ENCODE peak calls at places on chromosomes 5 and 9, in four cellular contexts. J is mammary epithelial cell, I is left ventricle myocardium inferior, L is PC-3. H is an unnamed sample.

GRCh38 chr9:83622433-83622813 is 520 bp upstream of the IDNK start:
- DNase-seq in J (no peak), L (no peak), I (no peak), H (no peak)

GRCh38 chr5:31811210-31811609 is 172.3 kb downstream of the PDZD2 start:
- DNase-seq in J (peak), L (peak), I (no peak), H (peak)

GRCh38 chr9:84668204-84669007 is 1.1 kb upstream of the NTRK2 start:
- DNase-seq in L (peak), I (peak), J (peak), H (peak)

GRCh38 chr5:133870661-133871060 is 97.8 kb downstream of the C5orf15 start:
- DNase-seq in L (peak), I (no peak), J (peak), H (no peak)

GRCh38 chr5:17217421-17218352 is at the start of gene BASP1:
- DNase-seq in I (peak), L (peak), J (peak), H (peak)

GRCh38 chr9:89427621-89428221 is 70.2 kb downstream of the SEMA4D start:
- DNase-seq in L (peak), I (no peak), J (no peak), H (no peak)

GRCh38 chr5:107553063-107553676 is 117.6 kb downstream of the EFNA5 start:
- DNase-seq in J (peak), L (peak), I (no peak), H (peak)

GRCh38 chr9:87479801-87480201 is 17.9 kb upstream of the DAPK1 start:
- DNase-seq in I (no peak), J (peak), L (no peak), H (no peak)

GRCh38 chr9:83583151-83584014 is 39.6 kb upstream of the IDNK start:
- DNase-seq in J (peak), I (peak), L (peak), H (peak)

GRCh38 chr9:3954228-3954949 is 345.5 kb downstream of the GLIS3 start:
- DNase-seq in I (no peak), L (no peak), J (no peak), H (no peak)

GRCh38 chr9:101578378-101578777 is 16.4 kb downstream of the PPP3R2 start:
- DNase-seq in I (no peak), L (no peak), J (no peak), H (no peak)

GRCh38 chr9:38178282-38178681 is 109.3 kb upstream of the SHB start:
- DNase-seq in I (no peak), L (peak), J (peak), H (no peak)

GRCh38 chr5:138748630-138749081 is 4.6 kb upstream of the CTNNA1 start:
- DNase-seq in J (no peak), I (no peak), L (no peak), H (peak)

GRCh38 chr9:135809166-135809565 is 98.2 kb downstream of the CAMSAP1 start:
- DNase-seq in J (no peak), L (no peak), I (no peak), H (peak)

GRCh38 chr9:36855443-36856315 is 178.4 kb downstream of the PAX5 start:
- DNase-seq in L (peak), I (no peak), J (no peak), H (peak)

GRCh38 chr9:1071730-1072129 is 21.6 kb downstream of the DMRT2 start:
- DNase-seq in L (peak), J (peak), I (no peak), H (peak)

GRCh38 chr5:178859625-178860521 is at the start of gene ZNF354B:
- DNase-seq in L (peak), I (peak), J (peak), H (peak)
- TF ChIP-seq CTCF in L (no peak), I (no peak), J (no peak), H (peak)

GRCh38 chr5:82105457-82105856 is 133.6 kb downstream of the ATG10 start:
- DNase-seq in I (no peak), L (peak), J (peak), H (peak)

GRCh38 chr5:82104872-82105271 is 133.0 kb downstream of the ATG10 start:
- DNase-seq in J (no peak), L (no peak), I (no peak), H (no peak)

GRCh38 chr5:82106207-82106606 is 134.4 kb downstream of the ATG10 start:
- DNase-seq in J (peak), I (no peak), L (no peak), H (peak)

GRCh38 chr5:82096249-82096648 is 124.4 kb downstream of the ATG10 start:
- DNase-seq in I (no peak), L (no peak), J (no peak), H (no peak)

GRCh38 chr5:82100303-82101077 is 128.7 kb downstream of the ATG10 start:
- DNase-seq in J (peak), L (peak), I (no peak), H (no peak)
- TF ChIP-seq CTCF in J (no peak), L (peak), I (no peak), H (no peak)

GRCh38 chr5:7474821-7475403 is 79.0 kb downstream of the ADCY2 start:
- DNase-seq in J (no peak), I (no peak), L (no peak), H (no peak)
- TF ChIP-seq CTCF in J (no peak), I (no peak), L (no peak), H (no peak)

DNA sequence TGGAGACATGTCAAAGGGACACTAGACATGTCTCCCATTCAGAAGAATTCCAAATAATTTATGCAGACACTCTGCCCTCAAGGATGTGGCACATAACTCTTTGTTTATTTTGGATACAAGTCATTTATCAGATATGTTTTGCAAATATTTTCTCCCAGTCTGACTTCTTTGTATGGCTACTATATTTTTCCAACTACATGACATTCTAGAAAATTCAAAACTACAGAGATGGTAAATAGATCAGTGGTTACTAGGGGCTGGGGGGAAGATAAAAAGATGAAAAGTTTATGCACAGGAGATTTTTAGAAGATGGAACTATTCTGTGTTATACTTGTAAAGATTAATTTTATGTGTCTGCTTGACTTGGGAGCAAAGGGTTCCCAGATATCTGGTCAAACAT is 347.3 kb upstream of the TRPC7 start:
- DNase-seq in I (no peak), J (no peak), L (peak), H (no peak)
- TF ChIP-seq CTCF in I (no peak), J (no peak), L (no peak), H (no peak)

GRCh38 chr9:86287013-86287412 is 4.7 kb upstream of the ISCA1 start:
- DNase-seq in I (no peak), L (peak), J (peak), H (peak)
- TF ChIP-seq CTCF in I (peak), L (peak), J (no peak), H (no peak)

DNA sequence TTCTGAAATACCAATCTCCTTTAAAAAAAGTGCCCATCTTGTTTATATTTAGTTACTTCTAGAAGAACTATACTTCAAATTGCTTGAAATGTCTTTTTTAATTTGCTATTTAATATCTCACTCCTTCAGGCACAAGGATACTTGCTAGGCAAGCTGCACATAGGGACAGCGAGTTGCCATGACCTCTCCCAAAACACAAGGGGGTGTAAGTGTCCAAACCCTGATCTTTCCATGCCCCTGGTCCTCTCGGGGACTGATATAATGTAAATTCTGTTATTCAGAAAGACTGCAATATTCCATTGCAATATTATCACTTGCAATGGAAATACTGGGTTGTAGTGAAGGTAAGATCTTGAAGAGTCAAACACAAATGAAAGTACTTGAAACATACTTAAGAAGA is 480.4 kb downstream of the CETN3 start:
- DNase-seq in J (no peak), L (no peak), I (no peak), H (peak)
- TF ChIP-seq CTCF in J (no peak), L (peak), I (peak), H (no peak)

GRCh38 chr9:5482194-5482593 is 28.1 kb upstream of the PDCD1LG2 start:
- DNase-seq in I (no peak), L (no peak), J (no peak), H (no peak)

GRCh38 chr9:5478214-5478613 is 27.9 kb downstream of the CD274 start:
- DNase-seq in I (no peak), L (no peak), J (no peak), H (no peak)

GRCh38 chr9:5481744-5482027 is 28.6 kb upstream of the PDCD1LG2 start:
- DNase-seq in J (no peak), L (no peak), I (no peak), H (no peak)

GRCh38 chr9:5479994-5480694 is 29.8 kb downstream of the CD274 start:
- DNase-seq in J (no peak), L (peak), I (no peak), H (no peak)

DNA sequence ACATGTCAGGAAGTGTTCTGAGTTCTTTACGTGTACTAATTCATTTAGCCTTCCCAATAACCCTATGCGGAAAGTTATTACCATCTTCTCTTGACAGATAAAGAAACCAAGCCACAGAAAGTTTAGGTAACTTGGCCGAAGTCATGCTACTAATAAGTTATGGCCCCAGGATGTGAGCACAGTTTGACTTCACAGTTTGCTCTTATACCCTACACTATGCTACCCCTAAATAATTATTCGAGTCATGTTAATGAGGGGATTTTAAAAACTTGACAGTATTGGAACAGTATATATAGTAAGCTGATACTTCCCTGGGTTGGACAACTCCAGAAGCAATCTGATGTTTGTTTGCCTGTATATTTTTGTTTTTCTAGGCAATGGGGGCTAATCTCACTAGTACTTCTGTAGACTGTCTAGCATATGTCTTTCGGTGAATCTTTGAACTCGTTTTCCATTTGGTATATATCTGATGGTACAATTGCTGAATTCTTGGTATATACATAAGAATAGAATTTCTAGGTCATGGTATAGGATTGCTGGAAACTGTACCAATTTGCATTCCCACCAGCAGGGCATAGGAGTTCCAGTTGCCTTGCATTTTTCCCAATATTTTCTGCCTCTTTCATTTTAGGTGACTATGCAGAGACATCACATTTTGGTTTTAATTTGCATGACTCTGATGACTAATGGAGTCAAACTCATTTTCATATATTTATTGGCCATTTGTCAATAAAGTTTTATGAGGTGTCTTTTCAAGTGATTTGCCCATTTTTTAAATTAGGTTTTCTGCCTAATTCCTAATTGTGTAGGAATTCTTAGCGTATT is 29.2 kb upstream of the PDCD1LG2 start:
- DNase-seq in I (no peak), J (no peak), L (no peak), H (no peak)
- TF ChIP-seq CTCF in I (no peak), J (no peak), L (no peak), H (no peak)

DNA sequence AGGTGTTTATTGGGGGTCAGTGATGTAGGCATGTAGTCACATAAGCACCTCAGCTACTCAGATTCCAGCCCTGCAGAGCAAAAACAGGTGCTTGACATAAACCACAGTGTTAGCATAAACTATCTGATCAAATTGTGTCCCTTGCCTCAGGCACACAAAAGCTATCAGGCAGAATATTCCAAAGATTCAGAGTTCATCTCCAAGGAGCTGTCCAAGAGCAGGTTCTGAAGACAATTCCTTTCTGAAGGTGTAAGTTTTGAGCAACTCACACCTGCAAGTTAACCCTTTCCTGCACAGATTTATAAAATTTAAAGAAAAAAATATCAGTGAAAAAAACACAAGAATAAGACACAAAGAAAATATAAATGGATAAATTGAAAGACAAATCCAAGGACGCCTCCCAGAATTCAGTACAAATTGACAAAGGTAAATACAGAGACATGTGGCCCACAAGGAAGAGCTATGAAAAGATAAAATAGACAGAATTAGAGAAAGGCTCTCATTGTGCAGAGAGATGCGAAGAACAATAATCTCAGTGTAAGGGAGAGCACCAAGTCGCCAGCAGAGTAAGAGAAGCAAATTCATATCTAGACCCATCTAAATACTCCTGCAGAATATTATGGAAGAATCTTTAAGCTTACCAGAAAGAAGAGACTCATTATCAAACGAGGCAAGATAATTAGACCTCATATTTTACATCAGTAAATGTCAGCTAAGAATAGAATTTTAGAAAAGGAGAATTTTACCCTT is 101.9 kb upstream of the ITGA1 start:
- DNase-seq in I (no peak), L (peak), J (peak), H (peak)
- TF ChIP-seq CTCF in I (no peak), L (no peak), J (no peak), H (no peak)

GRCh38 chr9:99253772-99254431 is 31.8 kb downstream of the SEC61B start:
- DNase-seq in J (peak), I (no peak), L (no peak), H (peak)
- TF ChIP-seq CTCF in J (no peak), I (no peak), L (no peak), H (no peak)

DNA sequence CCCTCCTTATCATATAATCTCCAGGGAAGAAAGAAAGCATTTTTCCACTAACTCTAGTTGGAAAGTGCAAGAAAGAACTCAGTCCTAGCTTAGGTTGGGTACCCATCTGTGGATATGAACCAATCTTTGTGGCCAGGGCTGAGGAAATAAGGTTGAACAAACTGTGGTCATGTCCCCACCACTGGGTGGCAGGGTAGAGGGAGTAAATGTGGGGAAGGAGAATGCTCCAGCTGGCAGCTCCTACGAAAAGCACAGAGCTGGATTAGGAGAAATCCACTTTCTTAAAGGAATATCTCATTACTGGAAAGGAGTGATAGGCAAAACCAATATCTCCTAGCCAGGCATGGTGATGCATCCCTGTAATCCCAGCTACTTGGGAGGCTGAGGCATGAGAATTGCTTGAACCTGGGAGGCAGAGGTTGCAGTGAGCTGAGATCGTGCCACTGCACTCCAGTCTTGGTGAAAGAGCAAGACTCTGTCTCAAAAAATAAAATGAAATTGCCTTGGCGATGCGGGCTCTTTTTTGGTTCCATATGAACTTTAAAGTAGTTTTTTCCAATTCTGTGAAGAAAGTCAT is 175.1 kb downstream of the CCDC192 start:
- DNase-seq in L (peak), I (peak), J (peak), H (peak)
- TF ChIP-seq CTCF in L (peak), I (peak), J (peak), H (peak)